ENCODE peak calls at places on chromosomes 11 and 22, in nine cellular contexts. E is suprapubic skin, P is Peyer's patch, K is ovary, J is body of pancreas, X is stomach, D is lower leg skin, F is A549, U is esophagus squamous epithelium. V is an unnamed sample.

GRCh38 chr11:78607691-78608090 is 33.0 kb upstream of the NARS2 start:
- DNase-seq in E (no peak), P (no peak), K (no peak), J (no peak), X (peak), D (no peak), F (no peak), U (no peak), V (no peak)

GRCh38 chr11:1453611-1454386 is 32.8 kb downstream of the MOB2 start:
- DNase-seq in E (no peak), P (no peak), K (peak), J (no peak), X (peak), D (no peak), F (no peak), U (no peak), V (no peak)

GRCh38 chr11:125950696-125951645 is 5.1 kb downstream of the VSIG10L2 start:
- DNase-seq in E (no peak), P (no peak), K (peak), J (peak), X (no peak), D (peak), F (no peak), U (no peak), V (no peak)

GRCh38 chr11:13238879-13239514 is 38.6 kb upstream of the BMAL1 start:
- DNase-seq in E (no peak), P (no peak), K (no peak), J (peak), X (peak), D (no peak), F (peak), U (no peak), V (no peak)

GRCh38 chr11:133122260-133122659 is 410.0 kb downstream of the OPCML start:
- DNase-seq in E (no peak), P (no peak), K (no peak), J (no peak), X (no peak), D (no peak), F (no peak), U (no peak), V (no peak)

GRCh38 chr11:34909955-34910354 is 6.2 kb downstream of the APIP start:
- DNase-seq in E (no peak), P (no peak), K (no peak), J (no peak), X (no peak), D (no peak), F (no peak), U (no peak), V (no peak)

GRCh38 chr11:5204787-5205186 is 4.3 kb upstream of the OR51V1 start:
- DNase-seq in E (no peak), P (no peak), K (no peak), J (no peak), X (no peak), D (no peak), F (peak), U (no peak), V (peak)

GRCh38 chr11:78802058-78802633 is 227.5 kb upstream of the NARS2 start:
- DNase-seq in E (no peak), P (no peak), K (no peak), J (peak), X (peak), D (no peak), F (no peak), U (no peak), V (no peak)

GRCh38 chr11:1300569-1301187 is 8.8 kb downstream of the TOLLIP start:
- DNase-seq in E (peak), P (no peak), K (peak), J (peak), X (peak), D (peak), F (no peak), U (no peak), V (no peak)

GRCh38 chr22:41387341-41387740 is 5.6 kb downstream of the TEF start:
- DNase-seq in E (no peak), P (no peak), K (no peak), J (no peak), X (no peak), D (no peak), F (no peak), U (no peak), V (no peak)

GRCh38 chr22:23197836-23198235 is 17.5 kb downstream of the BCR start:
- DNase-seq in E (no peak), P (no peak), K (peak), J (no peak), X (no peak), D (no peak), F (no peak), U (no peak), V (no peak)

GRCh38 chr22:37074537-37074936 is 23.0 kb downstream of the KCTD17 start:
- DNase-seq in E (no peak), P (no peak), K (no peak), J (no peak), X (no peak), D (no peak), F (no peak), U (no peak), V (no peak)

GRCh38 chr11:723120-723883 is 17.3 kb downstream of the EPS8L2 start:
- DNase-seq in E (no peak), P (no peak), K (no peak), J (no peak), X (no peak), D (no peak), F (peak), U (no peak), V (no peak)

GRCh38 chr11:119000906-119001305 is 3.0 kb downstream of the CENATAC start:
- DNase-seq in E (no peak), P (no peak), K (no peak), J (no peak), X (no peak), D (no peak), F (no peak), U (no peak), V (no peak)

GRCh38 chr11:126352934-126353801 is 2.3 kb upstream of the ST3GAL4 start:
- DNase-seq in E (peak), P (no peak), K (no peak), J (no peak), X (no peak), D (no peak), F (peak), U (no peak), V (peak)

GRCh38 chr11:96430668-96431067 is 40.9 kb downstream of the JRKL start:
- DNase-seq in E (no peak), P (no peak), K (no peak), J (no peak), X (no peak), D (no peak), F (no peak), U (no peak), V (no peak)

GRCh38 chr22:21714784-21715183 is 20.8 kb downstream of the YPEL1 start:
- DNase-seq in E (no peak), P (no peak), K (no peak), J (no peak), X (no peak), D (no peak), F (no peak), U (no peak), V (no peak)

GRCh38 chr11:34044664-34045485 is 6.7 kb upstream of the CAPRIN1 start:
- DNase-seq in E (no peak), P (no peak), K (no peak), J (no peak), X (no peak), D (peak), F (peak), U (no peak), V (peak)

GRCh38 chr11:60852639-60853468 is 2.9 kb downstream of the PTGDR2 start:
- DNase-seq in E (no peak), P (no peak), K (no peak), J (peak), X (no peak), D (no peak), F (no peak), U (no peak), V (no peak)

GRCh38 chr11:86787651-86788050 is 12.7 kb upstream of the PRSS23 start:
- DNase-seq in E (no peak), P (no peak), K (no peak), J (no peak), X (no peak), D (no peak), F (no peak), U (no peak), V (no peak)

GRCh38 chr11:6647282-6647679 is 8.3 kb downstream of the DCHS1 start:
- DNase-seq in E (no peak), P (no peak), K (no peak), J (no peak), X (no peak), D (no peak), F (no peak), U (no peak), V (no peak)

GRCh38 chr11:93267383-93267782 is 63.2 kb upstream of the DEUP1 start:
- DNase-seq in E (no peak), P (no peak), K (no peak), J (no peak), X (no peak), D (no peak), F (no peak), U (no peak), V (no peak)

GRCh38 chr11:88335284-88335683 is 2.3 kb downstream of the CTSC start:
- DNase-seq in E (no peak), P (no peak), K (no peak), J (no peak), X (no peak), D (no peak), F (no peak), U (no peak), V (no peak)

GRCh38 chr11:24386551-24387404 is 110.1 kb upstream of the LUZP2 start:
- DNase-seq in E (no peak), P (no peak), K (no peak), J (no peak), X (no peak), D (no peak), F (peak), U (no peak), V (no peak)

GRCh38 chr22:46026907-46027218 is 49.9 kb upstream of the WNT7B start:
- DNase-seq in E (no peak), P (no peak), K (no peak), J (no peak), X (no peak), D (no peak), F (no peak), U (no peak), V (no peak)

GRCh38 chr11:61327669-61328071 is 5.2 kb downstream of the DDB1 start:
- DNase-seq in E (no peak), P (no peak), K (no peak), J (no peak), X (no peak), D (no peak), F (no peak), U (no peak), V (no peak)

DNA sequence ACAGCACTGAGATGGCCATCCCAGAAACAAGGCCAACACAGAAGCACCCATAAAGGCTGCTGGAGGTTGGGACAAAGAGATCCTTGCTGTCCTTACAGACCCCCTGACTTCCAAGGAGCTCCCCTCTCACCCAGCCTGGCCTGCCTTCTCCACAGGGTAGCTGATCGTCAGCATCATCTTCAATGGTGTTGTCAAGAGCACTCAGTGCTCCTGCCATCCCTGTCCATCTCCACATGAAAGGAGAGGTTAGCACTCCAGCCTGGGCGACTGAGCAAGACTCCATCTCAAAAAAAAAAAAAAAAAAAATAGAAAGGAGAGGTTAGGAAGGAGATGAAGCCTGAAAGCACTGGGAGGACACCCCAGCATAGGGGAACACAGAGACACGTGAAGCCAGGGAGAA is 2.1 kb upstream of the POU2AF3 start:
- DNase-seq in E (no peak), P (no peak), K (no peak), J (no peak), X (no peak), D (no peak), F (no peak), U (no peak), V (no peak)
- TF ChIP-seq POLR2A in E (no peak), P (no peak), K (no peak), J (no peak), X (no peak), D (no peak), F (no peak), U (no peak), V (no peak)

GRCh38 chr11:73152861-73153483 is 10.9 kb upstream of the FCHSD2 start:
- DNase-seq in E (no peak), P (no peak), K (no peak), J (no peak), X (peak), D (peak), F (no peak), U (no peak), V (no peak)
- TF ChIP-seq POLR2A in E (no peak), P (no peak), K (no peak), J (no peak), X (no peak), D (no peak), F (no peak), U (no peak), V (no peak)

GRCh38 chr11:68003846-68004550 is at the start of gene UNC93B1:
- DNase-seq in E (peak), P (peak), K (peak), J (peak), X (peak), D (peak), F (peak), U (peak), V (peak)

GRCh38 chr11:68002943-68003845 is 703 bp downstream of the UNC93B1 start:
- DNase-seq in E (peak), P (peak), K (no peak), J (peak), X (peak), D (no peak), F (peak), U (no peak), V (no peak)

GRCh38 chr11:68006606-68007166 is 2.8 kb upstream of the UNC93B1 start:
- DNase-seq in E (peak), P (peak), K (no peak), J (no peak), X (no peak), D (no peak), F (no peak), U (no peak), V (no peak)

GRCh38 chr11:68002575-68002942 is 1.3 kb downstream of the UNC93B1 start:
- DNase-seq in E (no peak), P (no peak), K (no peak), J (no peak), X (no peak), D (no peak), F (no peak), U (no peak), V (no peak)

DNA sequence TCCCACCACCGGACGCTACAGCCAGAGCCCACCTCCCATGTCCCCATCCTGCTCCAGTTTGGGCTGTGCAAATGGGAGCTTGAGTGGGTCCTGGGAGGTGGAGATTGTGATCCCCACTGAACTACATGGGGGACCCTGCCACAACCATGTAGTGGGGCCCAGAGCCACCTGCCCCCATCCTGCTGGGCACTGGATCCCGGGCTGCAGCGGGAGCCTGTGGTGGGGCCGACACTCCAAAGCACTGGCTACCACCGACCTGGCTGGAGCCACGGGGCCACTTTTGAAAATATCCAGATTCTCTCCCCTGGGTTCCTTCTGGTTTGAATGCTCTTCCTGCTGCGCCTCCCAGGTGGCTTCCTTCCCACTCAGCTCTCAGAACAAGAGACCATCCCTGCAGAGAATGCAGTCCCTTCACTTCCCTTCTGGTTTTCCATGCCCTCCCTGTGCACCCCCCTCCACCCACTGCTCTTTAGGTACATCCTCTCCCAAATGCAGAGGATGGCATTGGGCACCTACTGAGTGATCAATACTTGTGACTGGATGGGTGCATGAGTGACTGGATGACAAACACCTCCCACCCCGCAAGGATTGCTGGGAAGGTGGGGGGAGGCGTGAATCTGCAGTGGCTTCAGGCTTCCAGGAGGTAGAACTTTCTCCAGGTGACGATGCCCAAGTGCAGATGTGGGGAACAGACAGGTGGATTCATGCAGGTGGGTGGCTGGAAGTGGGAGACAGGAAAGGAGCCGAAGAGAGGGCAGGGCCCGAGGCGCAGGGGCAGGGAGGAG is 846 bp upstream of the UNC93B1 start:
- DNase-seq in E (no peak), P (peak), K (no peak), J (no peak), X (no peak), D (no peak), F (no peak), U (no peak), V (no peak)
- TF ChIP-seq POLR2A in E (no peak), P (no peak), K (no peak), J (no peak), X (no peak), D (no peak), F (no peak), U (no peak), V (no peak)

GRCh38 chr11:57530596-57531507 is at the start of gene TIMM10:
- DNase-seq in E (peak), P (peak), K (peak), J (peak), X (peak), D (peak), F (peak), U (peak), V (peak)
- TF ChIP-seq POLR2A in E (no peak), P (no peak), K (no peak), J (peak), X (peak), D (no peak), F (peak), U (peak), V (peak)

GRCh38 chr11:94661444-94661843 is 94.3 kb downstream of the PIWIL4 start:
- DNase-seq in E (no peak), P (no peak), K (no peak), J (no peak), X (no peak), D (no peak), F (no peak), U (no peak), V (no peak)
- TF ChIP-seq POLR2A in E (no peak), P (no peak), K (no peak), J (no peak), X (no peak), D (no peak), F (no peak), U (no peak), V (no peak)

GRCh38 chr11:9367551-9367950 is 16.9 kb upstream of the IPO7 start:
- DNase-seq in E (no peak), P (no peak), K (no peak), J (no peak), X (no peak), D (no peak), F (no peak), U (no peak), V (no peak)

GRCh38 chr11:9362393-9362863 is 22.0 kb upstream of the IPO7 start:
- DNase-seq in E (peak), P (no peak), K (no peak), J (no peak), X (no peak), D (peak), F (no peak), U (no peak), V (no peak)

GRCh38 chr11:9363954-9364912 is 20.2 kb upstream of the IPO7 start:
- DNase-seq in E (peak), P (peak), K (peak), J (peak), X (peak), D (peak), F (peak), U (peak), V (peak)
- TF ChIP-seq POLR2A in E (peak), P (peak), K (peak), J (peak), X (no peak), D (no peak), F (peak), U (peak), V (no peak)

GRCh38 chr11:73114110-73114834 is 27.8 kb downstream of the FCHSD2 start:
- DNase-seq in E (no peak), P (no peak), K (no peak), J (no peak), X (no peak), D (no peak), F (no peak), U (no peak), V (no peak)
- TF ChIP-seq POLR2A in E (no peak), P (no peak), K (no peak), J (no peak), X (no peak), D (no peak), F (no peak), U (no peak), V (no peak)

GRCh38 chr11:46271407-46271806 is 6.1 kb upstream of the CREB3L1 start:
- DNase-seq in E (no peak), P (no peak), K (no peak), J (no peak), X (no peak), D (no peak), F (no peak), U (no peak), V (no peak)

GRCh38 chr11:46273511-46274205 is 3.8 kb upstream of the CREB3L1 start:
- DNase-seq in E (no peak), P (peak), K (no peak), J (peak), X (peak), D (no peak), F (peak), U (no peak), V (no peak)

GRCh38 chr11:46270707-46271106 is 6.8 kb upstream of the CREB3L1 start:
- DNase-seq in E (no peak), P (no peak), K (no peak), J (no peak), X (no peak), D (no peak), F (no peak), U (no peak), V (no peak)

GRCh38 chr11:46271875-46272815 is 5.3 kb upstream of the CREB3L1 start:
- DNase-seq in E (no peak), P (peak), K (no peak), J (no peak), X (no peak), D (no peak), F (no peak), U (no peak), V (no peak)

DNA sequence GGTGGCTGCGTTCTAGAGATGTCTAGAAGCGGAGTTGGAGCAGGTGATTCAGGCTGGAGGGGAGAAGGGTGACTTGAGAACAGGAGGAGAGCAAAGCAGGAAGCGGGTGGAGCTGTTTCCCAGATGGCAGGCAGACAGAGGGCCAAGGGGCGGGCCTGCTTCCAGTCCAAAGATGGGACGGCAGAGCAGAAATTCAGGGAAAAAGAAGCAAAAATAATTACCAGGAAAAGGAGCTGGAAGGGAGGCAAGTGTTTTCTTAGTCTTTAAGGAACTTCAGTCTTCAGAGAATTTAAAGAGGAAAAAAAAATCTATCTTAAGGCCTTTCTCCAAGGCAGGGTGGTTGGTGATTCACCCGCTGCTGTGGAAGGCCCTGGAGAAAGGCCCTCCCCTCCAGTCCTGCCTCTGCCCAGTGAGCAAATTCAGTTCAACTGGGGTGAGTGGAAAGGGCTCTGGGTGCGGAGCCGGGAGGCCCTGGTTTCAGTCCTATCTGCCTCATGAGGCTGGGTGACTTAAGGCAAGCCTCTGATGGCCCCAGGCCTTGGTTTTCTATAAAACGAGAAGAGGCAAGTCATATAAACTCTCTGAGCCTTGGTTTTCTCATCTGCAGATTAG is 4.5 kb upstream of the CREB3L1 start:
- DNase-seq in E (no peak), P (peak), K (peak), J (peak), X (peak), D (no peak), F (no peak), U (no peak), V (peak)
- TF ChIP-seq POLR2A in E (no peak), P (no peak), K (no peak), J (peak), X (no peak), D (no peak), F (no peak), U (no peak), V (no peak)